ENCODE peak calls at places on chromosome 4, in eight cellular contexts. P is brain microvascular endothelial cell; X is neuronal stem cell; U is upper lobe of right lung; J is CD4-positive, alpha-beta T cell; W is lower lobe of right lung; T is pancreas; D is uterus. Z is an unnamed sample.

GRCh38 chr4:35975617-35976355 is 268.5 kb downstream of the ARAP2 start:
- DNase-seq in U (no peak), P (no peak), J (no peak), X (no peak), W (no peak), D (no peak), T (no peak), Z (no peak)

GRCh38 chr4:36256398-36256828 is 12.1 kb upstream of the ARAP2 start:
- DNase-seq in P (no peak), J (no peak), U (no peak), D (no peak), W (no peak), X (no peak), T (no peak), Z (no peak)

GRCh38 chr4:48602222-48602621 is 112.2 kb downstream of the ZAR1 start:
- DNase-seq in J (no peak), X (no peak), D (no peak), T (no peak), W (no peak), U (no peak), P (peak; percentile 56), Z (no peak)

GRCh38 chr4:145186719-145187118 is 6.3 kb upstream of the OTUD4 start:
- DNase-seq in J (no peak), D (no peak), X (no peak), T (no peak), W (no peak), U (no peak), P (no peak), Z (no peak)

GRCh38 chr4:40180356-40180755 is 16.5 kb upstream of the RHOH start:
- DNase-seq in X (no peak), U (no peak), J (no peak), W (no peak), P (peak; percentile 31), T (no peak), D (no peak), Z (no peak)

GRCh38 chr4:6393066-6393465 is 79.3 kb downstream of the PPP2R2C start:
- DNase-seq in X (no peak), T (no peak), P (no peak), J (no peak), U (no peak), W (no peak), D (no peak), Z (no peak)

GRCh38 chr4:3810796-3811485 is 44.8 kb downstream of the ADRA2C start:
- DNase-seq in D (no peak), X (no peak), P (no peak), J (no peak), T (peak; percentile 8), U (no peak), W (peak; percentile 27), Z (no peak)

GRCh38 chr4:126986005-126986404 is 646.8 kb upstream of the INTU start:
- DNase-seq in W (no peak), X (no peak), T (no peak), J (no peak), U (no peak), P (no peak), D (no peak), Z (no peak)

GRCh38 chr4:16516796-16517413 is 290.6 kb upstream of the TAPT1 start:
- DNase-seq in U (no peak), D (peak; percentile 52), T (no peak), W (no peak), P (peak; percentile 67), X (no peak), J (no peak), Z (peak; percentile 34)

GRCh38 chr4:25810815-25811690 is 51.7 kb downstream of the SEL1L3 start:
- DNase-seq in U (no peak), T (no peak), X (no peak), P (peak; percentile 37), J (no peak), W (no peak), D (no peak), Z (no peak)

GRCh38 chr4:118338518-118338917 is 14.3 kb downstream of the PRSS12 start:
- DNase-seq in W (no peak), X (no peak), T (no peak), U (no peak), D (no peak), J (no peak), P (no peak), Z (no peak)

GRCh38 chr4:48017108-48017527 is 546 bp downstream of the NIPAL1 start:
- DNase-seq in W (peak; percentile 52), U (peak; percentile 78), J (peak; percentile 15), X (peak; percentile 21), T (peak; percentile 62), D (peak; percentile 30), P (peak; percentile 83), Z (peak; percentile 45)

GRCh38 chr4:149344436-149344835 is 471.2 kb downstream of the IQCM start:
- DNase-seq in T (no peak), P (peak; percentile 57), W (no peak), X (no peak), U (no peak), D (no peak), J (no peak), Z (no peak)

GRCh38 chr4:77155631-77156345 is 1.2 kb upstream of the CCNG2 start:
- DNase-seq in D (no peak), W (no peak), X (no peak), U (no peak), P (no peak), J (no peak), T (no peak), Z (no peak)

GRCh38 chr4:38699112-38699511 is 35.1 kb downstream of the KLF3 start:
- DNase-seq in D (no peak), P (no peak), J (no peak), X (no peak), U (no peak), W (no peak), T (no peak), Z (no peak)

GRCh38 chr4:138192113-138192512 is 50.0 kb downstream of the SLC7A11 start:
- DNase-seq in D (no peak), W (no peak), T (no peak), P (peak; percentile 38), J (no peak), X (no peak), U (no peak), Z (no peak)

DNA sequence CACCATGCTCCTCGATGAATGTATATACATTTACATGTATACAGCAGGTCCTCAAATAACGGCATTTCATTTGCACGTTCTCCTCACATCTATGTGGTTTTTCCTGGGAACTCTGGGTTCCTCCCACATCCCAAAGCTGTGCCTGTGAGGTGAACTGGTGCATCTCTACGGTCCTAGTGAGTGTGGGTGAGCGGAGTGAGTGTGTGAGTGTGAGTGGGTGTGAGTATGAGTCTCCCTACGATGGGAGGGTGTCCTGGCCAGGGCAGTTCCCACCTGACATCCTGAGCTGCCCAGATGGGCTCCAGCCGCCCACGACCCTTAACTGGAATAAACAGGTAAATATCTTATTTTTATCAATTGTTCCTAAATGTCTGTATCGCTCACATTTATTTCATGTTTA is 40.0 kb downstream of the ACSL1 start:
- DNase-seq in J (no peak), U (no peak), W (no peak), X (no peak), P (no peak), T (no peak), D (no peak), Z (no peak)
- H3K27ac ChIP-seq in J (no peak overlapping the region), U (no peak overlapping the region), W (no peak overlapping the region), X (no peak overlapping the region), P (no peak overlapping the region), T (no peak overlapping the region), D (no peak overlapping the region), Z (no peak overlapping the region)

DNA sequence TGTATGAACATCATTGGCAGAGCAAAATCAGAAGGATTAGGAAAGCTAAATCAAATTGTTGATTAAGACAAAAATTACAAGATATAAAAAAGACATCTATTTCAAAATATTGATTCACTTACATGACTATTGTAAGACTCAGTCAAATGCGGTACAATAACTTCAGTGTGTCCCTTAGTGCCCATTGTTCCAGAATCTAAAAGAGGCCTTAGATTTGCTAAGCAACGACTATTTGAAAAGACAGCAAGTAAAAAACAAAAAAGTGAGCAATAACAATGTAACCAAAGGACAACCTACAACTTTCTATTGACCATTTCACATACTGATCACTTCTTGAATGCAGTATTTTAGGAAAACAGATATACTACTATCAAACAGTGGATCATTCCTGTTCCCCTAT is 65.6 kb downstream of the UBA6 start:
- DNase-seq in W (no peak), T (no peak), U (no peak), D (no peak), P (no peak), J (no peak), X (no peak), Z (no peak)
- H3K27ac ChIP-seq in W (no peak overlapping the region), T (no peak overlapping the region), U (no peak overlapping the region), D (no peak overlapping the region), P (no peak overlapping the region), J (no peak overlapping the region), X (no peak overlapping the region), Z (no peak overlapping the region)

GRCh38 chr4:150862829-150863228 is 152.3 kb downstream of the LRBA start:
- DNase-seq in X (no peak), U (no peak), P (no peak), D (no peak), T (no peak), W (no peak), J (no peak), Z (no peak)
- H3K27ac ChIP-seq in X (no peak overlapping the region), U (no peak overlapping the region), P (no peak overlapping the region), D (no peak overlapping the region), T (no peak overlapping the region), W (no peak overlapping the region), J (no peak overlapping the region), Z (no peak overlapping the region)

DNA sequence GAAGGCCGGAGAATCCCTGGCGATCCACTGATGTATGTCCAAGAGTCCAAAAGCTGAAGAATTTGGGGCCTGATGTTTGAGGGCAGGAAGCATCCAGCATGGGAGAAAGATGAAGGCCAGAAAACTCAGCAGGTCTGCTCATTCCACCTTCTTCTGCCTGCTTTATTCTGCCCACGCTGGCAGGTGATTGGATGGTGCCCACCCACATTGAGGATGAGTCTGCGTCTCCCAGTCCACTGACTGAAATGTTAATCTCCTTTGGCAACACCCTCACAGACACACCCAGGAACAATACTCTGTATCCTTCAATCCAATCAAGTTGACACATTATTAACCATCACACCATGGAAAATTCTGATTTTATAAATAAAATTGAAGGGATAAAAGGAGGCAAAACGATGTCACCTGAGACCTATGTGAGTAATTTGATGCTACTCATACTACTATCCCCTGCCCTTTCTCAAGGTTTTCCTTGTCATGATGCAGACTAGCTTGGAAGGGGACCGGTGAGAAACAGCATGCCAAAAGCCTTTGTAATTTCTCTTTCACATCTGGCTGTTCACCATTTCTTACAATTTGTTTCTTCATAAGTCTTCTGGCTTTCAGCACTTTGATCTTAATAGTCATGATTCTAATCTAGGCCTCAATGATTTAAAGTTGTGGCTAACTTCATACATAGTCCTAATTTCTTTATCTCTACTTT is 9.7 kb upstream of the PYURF start:
- DNase-seq in D (no peak), X (no peak), P (no peak), J (no peak), U (no peak), W (no peak), T (no peak), Z (no peak)
- H3K27ac ChIP-seq in D (no peak overlapping the region), X (no peak overlapping the region), P (peak overlapping the region; percentile 88), J (no peak overlapping the region), U (no peak overlapping the region), W (no peak overlapping the region), T (no peak overlapping the region), Z (no peak overlapping the region)

GRCh38 chr4:169337510-169337909 is 66.8 kb upstream of the SH3RF1 start:
- DNase-seq in T (no peak), X (no peak), U (no peak), W (no peak), P (peak; percentile 88), J (no peak), D (no peak), Z (no peak)
- H3K27ac ChIP-seq in T (no peak overlapping the region), X (no peak overlapping the region), U (no peak overlapping the region), W (no peak overlapping the region), P (peak overlapping the region; percentile 76), J (no peak overlapping the region), D (no peak overlapping the region), Z (no peak overlapping the region)